ENCODE peak calls at places on chromosomes 2 and 18, in nine cellular contexts. P is SW480; M is EL; B is hippocampal formation; R is activated CD4-positive, alpha-beta T cell treated with anti-CD3 and anti-CD28 coated beads, Interleukin-2, amount 50 U/mL, for 24 hours; J is GM13977; Z is HCEC 1CT; W is amygdala; Y is caudate nucleus. S is an unnamed sample.

GRCh38 chr2:20578895-20579825 is 71.7 kb downstream of the HS1BP3 start:
- DNase-seq in P (peak; percentile 99), M (peak; percentile 99), B (peak; percentile 61), R (no peak), J (peak; percentile 63), Z (peak; percentile 95), W (peak; percentile 71), Y (peak; percentile 68), S (peak; percentile 99)

GRCh38 chr2:60337142-60337497 is 216.3 kb downstream of the BCL11A start:
- DNase-seq in P (no peak), M (peak; percentile 4), B (no peak), R (no peak), J (no peak), Z (no peak), W (no peak), Y (no peak), S (no peak)

GRCh38 chr2:157662401-157662800 is 33.7 kb upstream of the ACVR1C start:
- DNase-seq in P (no peak), M (peak; percentile 19), B (no peak), R (no peak), J (no peak), Z (no peak), W (no peak), Y (no peak), S (no peak)

GRCh38 chr2:159867557-159868330 is 69.7 kb upstream of the CD302 start:
- DNase-seq in P (no peak), M (no peak), B (no peak), R (no peak), J (no peak), Z (no peak), W (no peak), Y (no peak), S (no peak)

GRCh38 chr18:9708882-9709877 is 1.1 kb downstream of the RAB31 start:
- DNase-seq in P (no peak), M (peak; percentile 40), B (no peak), R (no peak), J (peak; percentile 48), Z (no peak), W (no peak), Y (no peak), S (no peak)

GRCh38 chr2:127700527-127701192 is 637 bp upstream of the SFT2D3 start:
- DNase-seq in P (peak; percentile 97), M (no peak), B (no peak), R (no peak), J (peak; percentile 70), Z (no peak), W (peak; percentile 28), Y (no peak), S (no peak)

GRCh38 chr2:163990554-163990953 is 254.7 kb upstream of the FIGN start:
- DNase-seq in P (no peak), M (no peak), B (no peak), R (no peak), J (no peak), Z (no peak), W (no peak), Y (no peak), S (no peak)

GRCh38 chr2:117801826-117802225 is 12.7 kb upstream of the DDX18 start:
- DNase-seq in P (no peak), M (peak; percentile 55), B (no peak), R (no peak), J (no peak), Z (peak; percentile 33), W (no peak), Y (no peak), S (peak; percentile 30)

S was measured in IMR-90.